ENCODE peak calls at places on chromosomes 11 and 22, in eight cellular contexts. A is CD4-positive, CD25-positive, alpha-beta regulatory T cell; D is Peyer's patch; K is CD4-positive, alpha-beta memory T cell; R is fibroblast of mammary gland; L is GM23338; M is sigmoid colon; Y is bronchial epithelial cell. H is an unnamed sample.

GRCh38 chr11:126265801-126266200 is 2.9 kb downstream of the SRPRA start:
- DNase-seq in M (no peak), K (no peak), R (peak; percentile 30), D (no peak), A (no peak), Y (no peak), L (no peak), H (no peak)

GRCh38 chr11:119741369-119742262 is 12.6 kb upstream of the NECTIN1 start:
- DNase-seq in Y (no peak), L (peak; percentile 80), R (no peak), K (peak; percentile 37), M (no peak), A (no peak), D (no peak), H (peak; percentile 40)

GRCh38 chr11:116721983-116722382 is 50.8 kb downstream of the BUD13 start:
- DNase-seq in A (no peak), Y (no peak), M (no peak), R (no peak), K (no peak), D (no peak), L (no peak), H (no peak)

GRCh38 chr11:113255096-113255495 is 59.3 kb upstream of the TTC12 start:
- DNase-seq in R (no peak), Y (peak; percentile 50), A (no peak), M (no peak), L (no peak), D (no peak), K (no peak), H (no peak)

GRCh38 chr11:95450547-95451123 is 219.6 kb upstream of the SESN3 start:
- DNase-seq in L (no peak), R (peak; percentile 72), Y (no peak), K (no peak), D (no peak), A (no peak), M (no peak), H (no peak)

GRCh38 chr22:29314537-29315285 is 786 bp downstream of the RASL10A start:
- DNase-seq in A (no peak), M (no peak), K (no peak), L (peak; percentile 64), D (no peak), Y (no peak), R (no peak), H (no peak)

GRCh38 chr11:102192349-102193066 is 82.3 kb downstream of the YAP1 start:
- DNase-seq in L (no peak), R (no peak), K (no peak), D (no peak), Y (no peak), M (no peak), A (no peak), H (no peak)

GRCh38 chr11:62546937-62547625 is 475 bp upstream of the AHNAK start:
- DNase-seq in D (no peak), A (no peak), R (peak; percentile 64), M (no peak), K (no peak), Y (peak; percentile 78), L (peak; percentile 60), H (no peak)

GRCh38 chr22:19691721-19692341 is 22.5 kb upstream of the SEPTIN5 start:
- DNase-seq in A (no peak), M (peak; percentile 71), R (peak; percentile 79), L (peak; percentile 73), Y (peak; percentile 63), K (no peak), D (no peak), H (no peak)

GRCh38 chr11:36350137-36350513 is 54.0 kb downstream of the PRR5L start:
- DNase-seq in Y (no peak), A (no peak), K (no peak), M (no peak), D (no peak), L (no peak), R (no peak), H (no peak)

DNA sequence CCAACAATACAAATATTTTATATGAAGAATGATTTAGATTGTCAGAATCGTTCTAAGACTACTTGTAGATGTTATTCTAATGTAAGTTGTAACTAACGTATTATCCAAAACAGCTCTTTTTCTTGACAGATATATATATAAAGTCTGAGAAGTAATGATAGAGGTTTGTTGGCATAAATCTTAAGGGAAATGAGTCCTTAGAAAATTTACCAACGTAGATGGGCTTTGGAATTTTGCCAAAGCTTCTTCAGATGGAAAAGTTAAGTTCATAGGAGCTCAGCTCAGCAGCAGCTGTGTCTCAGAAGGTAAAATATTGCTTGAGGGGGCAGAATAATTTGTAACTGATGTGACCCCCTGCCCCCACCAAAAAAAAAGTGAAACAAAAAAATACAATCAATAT is 66.7 kb downstream of the BID start:
- DNase-seq in Y (no peak), R (peak; percentile 54), A (no peak), K (no peak), M (no peak), D (no peak), L (no peak), H (no peak)
- H3K4me3 ChIP-seq in Y (no peak overlapping the region), R (peak overlapping the region; percentile 56), A (no peak overlapping the region), K (no peak overlapping the region), M (peak overlapping the region; percentile 47), D (no peak overlapping the region), L (no peak overlapping the region), H (no peak overlapping the region)

DNA sequence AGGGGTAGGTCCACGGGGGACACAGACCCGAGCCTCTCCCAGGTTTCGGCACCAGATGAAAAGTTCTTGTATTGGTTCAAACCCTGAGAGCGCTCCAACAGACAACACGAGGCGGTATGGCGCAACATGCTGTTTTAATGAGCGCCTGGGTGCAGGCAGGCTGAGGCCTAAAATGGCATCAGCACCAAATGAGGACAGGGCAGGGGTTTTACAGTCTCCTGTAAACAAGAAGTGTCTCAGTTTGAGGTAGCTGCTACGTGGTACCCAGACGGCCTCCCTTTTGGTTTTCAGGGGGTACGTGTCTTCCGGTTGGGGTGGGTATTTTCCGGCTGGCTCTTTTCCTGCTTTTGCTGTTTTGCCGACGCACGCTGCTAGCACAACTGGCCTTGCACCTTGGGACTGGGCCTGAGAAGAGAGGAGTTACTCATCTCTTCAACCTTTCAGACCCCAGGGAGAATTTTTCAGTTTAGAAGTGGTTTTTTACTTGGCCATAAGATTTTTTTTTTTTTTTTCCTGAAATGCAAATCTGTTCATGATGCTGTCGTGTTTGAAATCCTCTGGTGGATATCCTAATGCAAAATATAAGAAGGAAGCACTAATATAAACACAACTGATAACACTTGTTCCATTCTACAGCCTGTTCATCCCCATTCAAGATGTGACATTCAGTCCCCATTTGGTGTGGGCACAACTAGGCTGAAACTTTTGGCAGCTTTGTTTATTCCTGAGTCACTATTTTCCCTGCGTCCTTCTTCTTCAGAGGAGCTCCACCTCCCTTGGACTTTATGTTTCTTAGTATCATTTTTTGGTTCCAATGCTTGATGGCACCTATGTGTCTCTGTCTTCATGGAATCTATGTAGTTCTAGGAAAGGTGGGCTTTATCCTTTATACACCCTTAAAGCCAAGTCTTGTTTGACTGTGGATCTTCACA is 6.5 kb downstream of the PPFIBP2 start:
- DNase-seq in D (peak; percentile 26), R (no peak), L (no peak), Y (no peak), K (no peak), A (no peak), M (no peak), H (no peak)
- H3K4me3 ChIP-seq in D (no peak overlapping the region), R (no peak overlapping the region), L (no peak overlapping the region), Y (no peak overlapping the region), K (no peak overlapping the region), A (peak overlapping the region; percentile 20), M (no peak overlapping the region), H (no peak overlapping the region)

GRCh38 chr11:128450882-128451647 is 136.3 kb downstream of the ETS1 start:
- DNase-seq in K (no peak), D (no peak), M (no peak), R (no peak), L (no peak), A (no peak), Y (no peak), H (no peak)
- H3K4me3 ChIP-seq in K (no peak overlapping the region), D (no peak overlapping the region), M (no peak overlapping the region), R (no peak overlapping the region), L (no peak overlapping the region), A (no peak overlapping the region), Y (no peak overlapping the region), H (no peak overlapping the region)

DNA sequence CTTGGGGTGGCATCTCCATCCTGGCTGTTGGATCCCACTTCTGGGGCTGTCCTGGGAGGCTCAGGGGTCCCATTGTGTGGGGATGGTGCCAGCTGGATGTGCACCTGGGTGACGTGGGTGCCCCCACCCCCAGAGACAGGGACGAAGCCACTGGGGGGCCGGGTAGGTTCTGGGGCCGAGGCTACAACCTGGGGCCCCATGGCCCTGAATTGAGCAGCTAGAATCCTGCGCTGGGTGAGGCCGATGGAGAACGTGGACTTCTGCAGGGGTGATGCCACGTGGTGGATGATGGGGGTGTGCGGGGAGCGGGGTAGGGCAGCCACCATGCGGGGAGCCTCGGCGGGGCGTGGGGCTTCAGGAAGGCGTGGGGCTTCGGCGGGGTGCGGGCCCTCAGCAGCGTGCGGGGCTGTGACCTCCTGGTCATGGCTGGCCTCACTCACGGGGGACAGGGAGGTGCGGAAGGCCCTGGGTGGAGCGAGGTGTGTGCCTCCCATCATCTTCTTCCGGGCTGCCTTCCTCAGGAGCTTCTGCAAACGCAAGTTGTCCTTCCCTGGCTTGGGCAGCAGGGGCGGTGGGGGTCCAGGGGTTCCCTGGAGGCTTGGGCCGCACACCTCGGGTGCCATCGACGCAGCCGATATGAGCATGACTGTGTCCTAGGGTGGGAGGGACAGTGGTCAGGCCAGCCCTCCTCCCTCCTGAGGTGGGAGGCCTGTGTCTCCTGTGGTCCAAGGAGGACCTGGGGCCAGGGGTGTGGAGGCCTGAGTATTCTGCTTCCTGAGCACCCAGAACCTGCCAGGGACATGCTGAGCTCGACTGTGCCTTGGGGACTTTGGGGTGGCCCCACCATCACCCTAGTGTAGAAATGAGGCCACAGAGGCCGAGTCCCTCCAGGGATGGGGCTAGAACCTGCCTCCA is 1.5 kb downstream of the PRR33 start:
- DNase-seq in D (no peak), R (no peak), K (no peak), Y (no peak), L (no peak), A (no peak), M (no peak), H (no peak)
- H3K4me3 ChIP-seq in D (no peak overlapping the region), R (no peak overlapping the region), K (no peak overlapping the region), Y (no peak overlapping the region), L (no peak overlapping the region), A (no peak overlapping the region), M (no peak overlapping the region), H (peak overlapping the region; percentile 56)